ENCODE peak calls at places on chromosomes 12 and 14, in four cellular contexts. R is GM12878, G is IMR-90, X is K562. E is an unnamed sample.

GRCh38 chr12:41264281-41264680 is 76.2 kb downstream of the PDZRN4 start:
- DNase-seq in G (no peak), R (no peak), X (no peak), E (peak; percentile 16)

GRCh38 chr14:55433880-55434804 is 6.3 kb downstream of the TBPL2 start:
- DNase-seq in G (no peak), X (no peak), R (no peak), E (no peak)

GRCh38 chr14:88426271-88426670 is 40.8 kb downstream of the SPATA7 start:
- DNase-seq in R (no peak), X (no peak), G (peak; percentile 74), E (no peak)

GRCh38 chr12:29638528-29638927 is 141.0 kb upstream of the OVCH1 start:
- DNase-seq in X (no peak), R (no peak), G (no peak), E (no peak)

GRCh38 chr12:11705010-11705409 is 55.5 kb downstream of the ETV6 start:
- DNase-seq in G (peak; percentile 97), R (no peak), X (no peak), E (peak; percentile 57)

GRCh38 chr12:104057771-104058197 is 6.5 kb upstream of the HCFC2 start:
- DNase-seq in G (peak; percentile 37), X (peak; percentile 19), R (no peak), E (peak; percentile 53)

GRCh38 chr14:65703996-65704395 is 291.5 kb downstream of the FUT8 start:
- DNase-seq in X (no peak), G (peak; percentile 34), R (no peak), E (no peak)

GRCh38 chr12:45415393-45415817 is 199.5 kb downstream of the ANO6 start:
- DNase-seq in R (peak; percentile 17), X (no peak), G (peak; percentile 100), E (peak; percentile 76)

GRCh38 chr14:35406811-35407630 is 2.5 kb upstream of the NFKBIA start:
- DNase-seq in X (peak; percentile 53), G (peak; percentile 74), R (no peak), E (peak; percentile 64)

GRCh38 chr14:102565331-102565887 is 27.0 kb upstream of the RCOR1 start:
- DNase-seq in X (no peak), R (peak; percentile 57), G (no peak), E (no peak)

GRCh38 chr12:57242691-57243454 is 8.1 kb downstream of the STAC3 start:
- DNase-seq in G (peak; percentile 35), X (peak; percentile 68), R (no peak), E (peak; percentile 53)

GRCh38 chr12:132362966-132363660 is 33.7 kb upstream of the GALNT9 start:
- DNase-seq in R (no peak), X (no peak), G (no peak), E (no peak)

GRCh38 chr12:132366341-132366861 is 37.0 kb upstream of the GALNT9 start:
- DNase-seq in R (no peak), X (no peak), G (no peak), E (no peak)

GRCh38 chr12:132364348-132364902 is 35.0 kb upstream of the GALNT9 start:
- DNase-seq in R (no peak), X (no peak), G (no peak), E (no peak)

GRCh38 chr12:132365226-132365625 is 35.8 kb upstream of the GALNT9 start:
- DNase-seq in R (no peak), X (no peak), G (no peak), E (no peak)

DNA sequence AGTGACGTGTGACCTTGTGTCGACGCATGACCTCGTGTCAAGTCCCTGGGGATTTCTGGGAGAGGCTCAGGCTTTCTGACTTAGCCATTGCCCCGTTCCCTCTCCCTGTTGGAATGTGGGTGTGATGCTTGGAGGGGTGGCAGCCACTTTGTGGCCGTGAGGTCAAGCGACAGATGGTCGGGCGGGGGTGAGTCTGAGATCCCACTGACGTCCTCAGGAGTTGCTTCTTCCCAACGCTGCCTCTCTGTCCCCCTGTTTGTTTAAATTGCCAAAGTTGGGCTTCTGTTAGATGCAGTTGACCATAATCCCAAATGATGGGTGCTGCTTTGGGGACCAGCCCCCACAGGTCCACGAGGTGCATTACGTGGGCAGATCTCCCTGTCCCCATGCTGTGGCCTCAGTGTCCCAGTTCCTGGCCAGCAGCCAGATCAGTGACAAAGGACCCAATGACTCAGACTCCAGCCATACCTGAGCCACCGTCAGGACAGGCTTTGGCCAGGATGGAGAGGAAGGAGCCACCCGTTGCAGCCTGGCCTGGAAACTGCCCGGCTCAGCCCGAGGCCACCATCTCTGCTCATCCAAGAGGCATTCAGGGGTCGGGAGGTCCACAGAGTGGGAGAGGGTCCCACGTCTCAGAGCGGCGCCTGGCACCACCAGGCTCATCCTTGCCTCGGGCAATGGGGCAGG is 34.4 kb upstream of the GALNT9 start:
- DNase-seq in X (no peak), G (no peak), R (no peak), E (no peak)
- H3K4me2 ChIP-seq in X (no peak overlapping the region), G (no peak overlapping the region), R (no peak overlapping the region), E (no peak overlapping the region)

DNA sequence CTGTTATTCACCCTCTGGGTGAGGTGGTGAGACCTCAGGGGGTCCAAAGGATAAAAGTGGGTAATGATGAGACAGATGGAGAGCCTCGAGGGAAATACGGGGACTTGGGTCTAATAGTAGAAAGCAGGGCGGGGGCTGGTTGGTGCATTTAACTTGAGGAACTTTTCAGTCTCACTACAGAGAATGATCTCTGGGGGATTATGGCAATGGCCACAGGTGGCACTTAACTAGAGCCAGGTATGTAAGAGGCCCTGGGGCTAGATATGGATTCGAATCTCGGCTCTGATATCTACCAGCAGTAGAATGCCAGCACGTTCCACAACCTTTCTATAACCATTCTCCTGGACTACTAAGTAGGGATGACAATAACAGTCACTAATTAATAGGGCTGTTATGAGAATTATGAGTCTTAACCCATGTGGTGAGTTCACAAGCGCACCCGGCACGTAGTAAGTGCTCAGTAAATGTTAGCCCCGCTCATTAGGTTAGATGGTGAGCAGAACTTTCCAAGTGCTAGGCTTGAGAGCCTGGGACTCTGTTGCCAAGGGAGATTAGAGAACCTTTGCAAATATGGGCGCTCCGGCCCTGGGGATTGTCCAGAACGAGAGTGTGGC is 893 bp upstream of the PLXNC1 start:
- DNase-seq in G (no peak), R (no peak), X (no peak), E (no peak)
- H3K27me3 ChIP-seq in G (peaks cover 87% of the 10 kb centered on the region), R (no peaks in the 10 kb centered on the region), X (peaks cover 60% of the 10 kb centered on the region), E (peaks cover 59% of the 10 kb centered on the region)

DNA sequence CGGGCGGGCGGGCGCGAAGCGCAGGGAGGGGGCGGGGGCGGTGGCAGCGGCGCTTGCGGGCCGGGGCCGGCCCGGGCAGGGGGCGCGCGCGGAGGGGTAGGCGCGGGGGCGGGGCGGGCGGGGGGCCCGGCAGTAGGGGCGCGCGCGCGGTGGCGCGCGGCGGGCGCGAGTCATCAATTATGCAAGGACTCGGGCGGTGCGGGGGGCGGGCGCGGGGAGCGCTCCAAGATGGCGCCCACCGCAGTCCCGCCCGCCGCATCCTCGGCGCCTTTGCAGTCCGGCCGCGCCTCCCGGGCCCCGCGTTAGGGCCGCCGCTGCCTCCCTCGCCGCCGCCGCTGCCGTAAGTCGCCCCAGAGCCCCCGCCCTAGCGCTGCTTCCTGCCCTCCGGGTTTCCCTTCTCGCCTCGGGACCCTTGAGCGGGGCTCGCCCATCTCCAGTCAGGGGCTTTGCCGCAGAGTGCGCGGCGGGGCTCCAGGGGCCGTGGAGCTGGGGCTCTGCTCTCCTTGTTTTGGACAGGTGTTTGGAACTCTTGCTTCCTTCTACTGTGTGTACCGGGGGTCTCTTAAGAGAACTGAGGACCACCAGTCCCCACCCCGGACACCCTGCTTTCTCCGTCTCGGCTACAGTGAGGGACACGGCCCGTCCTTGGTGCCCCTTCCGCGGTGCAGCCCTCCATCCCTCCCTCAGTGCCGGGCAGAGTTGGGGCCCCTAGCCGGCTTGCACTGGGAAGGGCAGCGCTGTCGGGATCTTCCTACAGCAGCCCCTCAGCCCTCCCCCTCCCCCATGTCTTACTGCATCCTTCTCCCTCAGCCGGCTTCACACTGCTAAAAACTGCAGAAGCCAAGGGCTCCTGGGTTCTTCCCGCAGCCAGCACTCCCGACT is at the start of gene SCN8A:
- DNase-seq in G (peak; percentile 56), X (peak; percentile 77), R (no peak), E (peak; percentile 24)
- TF ChIP-seq FOS in G (no peak), X (no peak), R (no peak), E (no peak)

DNA sequence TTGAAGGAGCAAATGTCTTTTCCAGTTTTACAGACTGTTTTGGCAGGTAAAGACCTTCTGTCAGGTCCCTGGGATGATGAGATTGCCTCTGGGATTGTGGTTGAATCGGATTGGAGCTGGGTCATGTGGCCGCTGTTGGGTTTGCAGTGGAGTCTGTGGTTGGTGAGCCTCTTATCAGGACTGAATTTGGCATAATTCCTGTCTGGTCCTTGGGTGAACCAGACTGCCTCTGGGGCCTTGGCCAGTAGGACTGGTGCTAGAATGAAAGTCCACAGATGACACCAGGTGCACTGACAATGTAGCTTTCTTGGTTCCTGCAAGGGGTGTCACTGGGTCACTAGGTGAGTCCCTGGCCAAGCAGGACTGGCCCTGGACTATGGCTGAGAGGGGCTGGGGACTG is 155.3 kb downstream of the TPH2 start:
- DNase-seq in G (no peak), X (no peak), R (no peak), E (no peak)
- H3K4me2 ChIP-seq in G (no peak overlapping the region), X (no peak overlapping the region), R (no peak overlapping the region), E (no peak overlapping the region)

GRCh38 chr12:109619002-109619604 is 45.5 kb downstream of the MVK start:
- DNase-seq in R (no peak), X (no peak), G (no peak), E (no peak)
- H3K27me3 ChIP-seq in R (peaks cover 5% of the 10 kb centered on the region), X (peaks cover 66% of the 10 kb centered on the region), G (peaks cover 50% of the 10 kb centered on the region), E (no peaks in the 10 kb centered on the region)

GRCh38 chr14:101185946-101186345 is 282.4 kb upstream of the RTL1 start:
- DNase-seq in X (no peak), G (no peak), R (no peak), E (no peak)
- TF ChIP-seq FOS in X (no peak), G (no peak), R (no peak), E (no peak)